ENCODE peak calls at places on chromosomes 5 and 9, in ten cellular contexts. One of them, this sample, is unnamed.

GRCh38 chr5:139271201-139272027 is 22.1 kb upstream of the MATR3 start:
- DNase-seq in CD4-positive, alpha-beta T cell: no peak
- DNase-seq in esophagus squamous epithelium: no peak
- DNase-seq in HCT116: no peak
- DNase-seq in tibial nerve: no peak
- DNase-seq in tibial artery: no peak
- DNase-seq in RWPE2: no peak
- DNase-seq in testis: no peak
- DNase-seq in IMR-90: peak; percentile 94
- DNase-seq in mammary epithelial cell: peak; percentile 72
- DNase-seq in this sample: no peak

GRCh38 chr9:136512651-136513066 is 29.8 kb upstream of the SEC16A start:
- DNase-seq in CD4-positive, alpha-beta T cell: peak; percentile 27
- DNase-seq in esophagus squamous epithelium: no peak
- DNase-seq in HCT116: no peak
- DNase-seq in tibial nerve: no peak
- DNase-seq in tibial artery: no peak
- DNase-seq in RWPE2: no peak
- DNase-seq in testis: no peak
- DNase-seq in IMR-90: no peak
- DNase-seq in mammary epithelial cell: no peak
- DNase-seq in this sample: no peak

GRCh38 chr5:136018814-136019777 is 9.7 kb upstream of the TGFBI start:
- DNase-seq in CD4-positive, alpha-beta T cell: no peak
- DNase-seq in esophagus squamous epithelium: no peak
- DNase-seq in HCT116: no peak
- DNase-seq in tibial nerve: peak; percentile 94
- DNase-seq in tibial artery: no peak
- DNase-seq in RWPE2: no peak
- DNase-seq in testis: peak; percentile 49
- DNase-seq in IMR-90: peak; percentile 99
- DNase-seq in mammary epithelial cell: peak; percentile 41
- DNase-seq in this sample: no peak

GRCh38 chr5:33170414-33170813 is 270.4 kb upstream of the TARS1 start:
- DNase-seq in CD4-positive, alpha-beta T cell: no peak
- DNase-seq in esophagus squamous epithelium: no peak
- DNase-seq in HCT116: no peak
- DNase-seq in tibial nerve: no peak
- DNase-seq in tibial artery: no peak
- DNase-seq in RWPE2: no peak
- DNase-seq in testis: no peak
- DNase-seq in IMR-90: no peak
- DNase-seq in mammary epithelial cell: no peak
- DNase-seq in this sample: no peak

GRCh38 chr9:129665008-129665771 is at the start of gene PRRX2:
- DNase-seq in CD4-positive, alpha-beta T cell: no peak
- DNase-seq in esophagus squamous epithelium: no peak
- DNase-seq in HCT116: no peak
- DNase-seq in tibial nerve: no peak
- DNase-seq in tibial artery: peak; percentile 81
- DNase-seq in RWPE2: no peak
- DNase-seq in testis: peak; percentile 35
- DNase-seq in IMR-90: peak; percentile 43
- DNase-seq in mammary epithelial cell: no peak
- DNase-seq in this sample: no peak

GRCh38 chr9:104118916-104119315 is 24.8 kb downstream of the SMC2 start:
- DNase-seq in CD4-positive, alpha-beta T cell: no peak
- DNase-seq in esophagus squamous epithelium: no peak
- DNase-seq in HCT116: no peak
- DNase-seq in tibial nerve: no peak
- DNase-seq in tibial artery: no peak
- DNase-seq in RWPE2: no peak
- DNase-seq in testis: no peak
- DNase-seq in IMR-90: no peak
- DNase-seq in mammary epithelial cell: no peak
- DNase-seq in this sample: no peak

GRCh38 chr5:68698025-68698940 is 395.5 kb upstream of the SLC30A5 start:
- DNase-seq in CD4-positive, alpha-beta T cell: no peak
- DNase-seq in esophagus squamous epithelium: no peak
- DNase-seq in HCT116: no peak
- DNase-seq in tibial nerve: no peak
- DNase-seq in tibial artery: no peak
- DNase-seq in RWPE2: no peak
- DNase-seq in testis: no peak
- DNase-seq in IMR-90: no peak
- DNase-seq in mammary epithelial cell: no peak
- DNase-seq in this sample: no peak

GRCh38 chr9:4137755-4138154 is 162.1 kb downstream of the GLIS3 start:
- DNase-seq in CD4-positive, alpha-beta T cell: no peak
- DNase-seq in esophagus squamous epithelium: no peak
- DNase-seq in HCT116: no peak
- DNase-seq in tibial nerve: no peak
- DNase-seq in tibial artery: no peak
- DNase-seq in RWPE2: no peak
- DNase-seq in testis: no peak
- DNase-seq in IMR-90: peak; percentile 87
- DNase-seq in mammary epithelial cell: peak; percentile 56
- DNase-seq in this sample: no peak

DNA sequence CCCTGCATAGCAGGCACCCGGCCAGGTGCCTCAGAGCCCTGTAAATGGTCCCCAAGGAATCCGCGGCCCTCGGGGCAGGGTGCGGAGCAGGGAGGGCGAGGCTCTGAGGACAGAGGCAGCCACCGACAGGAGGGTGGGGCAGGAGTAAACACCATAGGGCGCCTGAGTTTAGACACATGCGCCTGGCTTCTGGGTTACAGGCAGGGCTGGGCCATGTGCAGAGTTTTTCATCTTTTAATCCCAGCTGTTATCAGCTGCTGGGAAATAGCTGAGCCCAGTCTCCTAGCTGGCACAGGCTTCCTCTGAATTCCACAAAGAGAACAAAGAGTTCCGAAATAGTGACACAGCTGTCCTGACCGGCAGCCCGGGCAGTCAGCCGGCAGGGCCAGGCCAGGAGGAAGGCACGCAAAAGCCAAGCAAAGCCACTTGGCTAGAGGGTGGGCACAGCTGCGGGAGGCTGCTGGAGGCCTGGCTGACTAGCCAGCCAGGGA is 98.9 kb upstream of the PHYKPL start:
- DNase-seq in CD4-positive, alpha-beta T cell: no peak
- DNase-seq in esophagus squamous epithelium: no peak
- DNase-seq in HCT116: no peak
- DNase-seq in tibial nerve: peak; percentile 19
- DNase-seq in tibial artery: no peak
- DNase-seq in RWPE2: peak; percentile 51
- DNase-seq in testis: peak; percentile 71
- DNase-seq in IMR-90: no peak
- DNase-seq in mammary epithelial cell: no peak
- DNase-seq in this sample: no peak
- H3K9me3 ChIP-seq in CD4-positive, alpha-beta T cell: no peaks in the 10 kb centered on the region
- H3K9me3 ChIP-seq in esophagus squamous epithelium: no peaks in the 10 kb centered on the region
- H3K9me3 ChIP-seq in HCT116: no peaks in the 10 kb centered on the region
- H3K9me3 ChIP-seq in tibial nerve: no peaks in the 10 kb centered on the region
- H3K9me3 ChIP-seq in tibial artery: no peaks in the 10 kb centered on the region
- H3K9me3 ChIP-seq in RWPE2: no peaks in the 10 kb centered on the region
- H3K9me3 ChIP-seq in testis: no peaks in the 10 kb centered on the region
- H3K9me3 ChIP-seq in IMR-90: peaks cover 12% of the 10 kb centered on the region
- H3K9me3 ChIP-seq in mammary epithelial cell: peaks cover 27% of the 10 kb centered on the region
- H3K9me3 ChIP-seq in this sample: no peaks in the 10 kb centered on the region

DNA sequence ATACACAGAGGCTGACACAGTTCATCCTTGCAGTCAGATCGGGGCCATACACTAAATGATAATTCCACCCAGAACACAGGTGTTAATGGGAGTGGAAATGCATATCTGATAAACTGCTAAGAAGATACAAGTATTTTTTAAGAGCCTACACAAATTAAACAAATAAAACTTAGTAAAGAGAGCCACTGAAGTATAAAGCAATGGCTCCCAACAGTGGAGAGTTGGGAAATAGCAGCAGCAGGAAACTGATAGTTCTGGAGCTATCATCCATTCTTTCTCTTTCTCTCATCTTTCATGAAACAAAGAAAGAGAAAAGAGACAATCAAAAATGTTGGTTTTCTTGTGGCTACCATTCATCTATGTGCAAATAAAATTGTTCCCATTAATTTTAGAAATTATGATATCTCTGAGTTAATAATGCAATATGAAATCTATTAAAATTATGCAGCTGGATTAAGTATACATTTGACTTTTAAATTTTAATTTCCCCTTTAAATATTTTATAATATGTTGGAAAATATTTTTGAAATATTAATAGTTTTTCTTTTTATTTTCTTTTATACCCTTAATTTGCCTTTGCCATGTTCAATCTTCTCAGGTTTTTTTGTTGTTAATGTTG is 120.8 kb downstream of the EMB start:
- DNase-seq in CD4-positive, alpha-beta T cell: no peak
- DNase-seq in esophagus squamous epithelium: no peak
- DNase-seq in HCT116: peak; percentile 6
- DNase-seq in tibial nerve: no peak
- DNase-seq in tibial artery: no peak
- DNase-seq in RWPE2: no peak
- DNase-seq in testis: no peak
- DNase-seq in IMR-90: no peak
- DNase-seq in mammary epithelial cell: no peak
- DNase-seq in this sample: no peak
- H3K9me3 ChIP-seq in CD4-positive, alpha-beta T cell: no peaks in the 10 kb centered on the region
- H3K9me3 ChIP-seq in esophagus squamous epithelium: no peaks in the 10 kb centered on the region
- H3K9me3 ChIP-seq in HCT116: no peaks in the 10 kb centered on the region
- H3K9me3 ChIP-seq in tibial nerve: no peaks in the 10 kb centered on the region
- H3K9me3 ChIP-seq in tibial artery: no peaks in the 10 kb centered on the region
- H3K9me3 ChIP-seq in RWPE2: no peaks in the 10 kb centered on the region
- H3K9me3 ChIP-seq in testis: no peaks in the 10 kb centered on the region
- H3K9me3 ChIP-seq in IMR-90: no peaks in the 10 kb centered on the region
- H3K9me3 ChIP-seq in mammary epithelial cell: no peaks in the 10 kb centered on the region
- H3K9me3 ChIP-seq in this sample: no peaks in the 10 kb centered on the region

GRCh38 chr9:100052375-100052774 is 46.4 kb downstream of the ERP44 start:
- DNase-seq in CD4-positive, alpha-beta T cell: no peak
- DNase-seq in esophagus squamous epithelium: no peak
- DNase-seq in HCT116: no peak
- DNase-seq in tibial nerve: no peak
- DNase-seq in tibial artery: no peak
- DNase-seq in RWPE2: no peak
- DNase-seq in testis: no peak
- DNase-seq in IMR-90: no peak
- DNase-seq in mammary epithelial cell: no peak
- DNase-seq in this sample: no peak

GRCh38 chr9:100058699-100059579 is 39.9 kb downstream of the ERP44 start:
- DNase-seq in CD4-positive, alpha-beta T cell: no peak
- DNase-seq in esophagus squamous epithelium: no peak
- DNase-seq in HCT116: no peak
- DNase-seq in tibial nerve: no peak
- DNase-seq in tibial artery: no peak
- DNase-seq in RWPE2: no peak
- DNase-seq in testis: no peak
- DNase-seq in IMR-90: no peak
- DNase-seq in mammary epithelial cell: no peak
- DNase-seq in this sample: no peak

GRCh38 chr9:100063185-100063584 is 35.6 kb downstream of the ERP44 start:
- DNase-seq in CD4-positive, alpha-beta T cell: no peak
- DNase-seq in esophagus squamous epithelium: no peak
- DNase-seq in HCT116: no peak
- DNase-seq in tibial nerve: no peak
- DNase-seq in tibial artery: no peak
- DNase-seq in RWPE2: no peak
- DNase-seq in testis: no peak
- DNase-seq in IMR-90: peak; percentile 20
- DNase-seq in mammary epithelial cell: no peak
- DNase-seq in this sample: no peak

GRCh38 chr9:100057624-100058023 is 41.2 kb downstream of the ERP44 start:
- DNase-seq in CD4-positive, alpha-beta T cell: no peak
- DNase-seq in esophagus squamous epithelium: no peak
- DNase-seq in HCT116: no peak
- DNase-seq in tibial nerve: no peak
- DNase-seq in tibial artery: no peak
- DNase-seq in RWPE2: no peak
- DNase-seq in testis: no peak
- DNase-seq in IMR-90: no peak
- DNase-seq in mammary epithelial cell: no peak
- DNase-seq in this sample: no peak
- H3K9me3 ChIP-seq in CD4-positive, alpha-beta T cell: no peaks in the 10 kb centered on the region
- H3K9me3 ChIP-seq in esophagus squamous epithelium: no peaks in the 10 kb centered on the region
- H3K9me3 ChIP-seq in HCT116: no peaks in the 10 kb centered on the region
- H3K9me3 ChIP-seq in tibial nerve: no peaks in the 10 kb centered on the region
- H3K9me3 ChIP-seq in tibial artery: no peaks in the 10 kb centered on the region
- H3K9me3 ChIP-seq in RWPE2: no peaks in the 10 kb centered on the region
- H3K9me3 ChIP-seq in testis: no peaks in the 10 kb centered on the region
- H3K9me3 ChIP-seq in IMR-90: no peaks in the 10 kb centered on the region
- H3K9me3 ChIP-seq in mammary epithelial cell: no peaks in the 10 kb centered on the region
- H3K9me3 ChIP-seq in this sample: no peaks in the 10 kb centered on the region

GRCh38 chr5:158261669-158262367 is 402.9 kb upstream of the CLINT1 start:
- DNase-seq in CD4-positive, alpha-beta T cell: no peak
- DNase-seq in esophagus squamous epithelium: no peak
- DNase-seq in HCT116: no peak
- DNase-seq in tibial nerve: no peak
- DNase-seq in tibial artery: no peak
- DNase-seq in RWPE2: no peak
- DNase-seq in testis: no peak
- DNase-seq in IMR-90: no peak
- DNase-seq in mammary epithelial cell: peak; percentile 2
- DNase-seq in this sample: no peak

GRCh38 chr5:158268286-158268685 is 409.3 kb upstream of the CLINT1 start:
- DNase-seq in CD4-positive, alpha-beta T cell: no peak
- DNase-seq in esophagus squamous epithelium: no peak
- DNase-seq in HCT116: no peak
- DNase-seq in tibial nerve: no peak
- DNase-seq in tibial artery: no peak
- DNase-seq in RWPE2: no peak
- DNase-seq in testis: no peak
- DNase-seq in IMR-90: no peak
- DNase-seq in mammary epithelial cell: no peak
- DNase-seq in this sample: no peak

GRCh38 chr5:158267228-158267627 is 408.3 kb upstream of the CLINT1 start:
- DNase-seq in CD4-positive, alpha-beta T cell: no peak
- DNase-seq in esophagus squamous epithelium: no peak
- DNase-seq in HCT116: no peak
- DNase-seq in tibial nerve: no peak
- DNase-seq in tibial artery: no peak
- DNase-seq in RWPE2: no peak
- DNase-seq in testis: no peak
- DNase-seq in IMR-90: no peak
- DNase-seq in mammary epithelial cell: no peak
- DNase-seq in this sample: no peak

GRCh38 chr5:158264264-158264663 is 405.3 kb upstream of the CLINT1 start:
- DNase-seq in CD4-positive, alpha-beta T cell: no peak
- DNase-seq in esophagus squamous epithelium: no peak
- DNase-seq in HCT116: no peak
- DNase-seq in tibial nerve: no peak
- DNase-seq in tibial artery: no peak
- DNase-seq in RWPE2: no peak
- DNase-seq in testis: no peak
- DNase-seq in IMR-90: no peak
- DNase-seq in mammary epithelial cell: no peak
- DNase-seq in this sample: no peak

DNA sequence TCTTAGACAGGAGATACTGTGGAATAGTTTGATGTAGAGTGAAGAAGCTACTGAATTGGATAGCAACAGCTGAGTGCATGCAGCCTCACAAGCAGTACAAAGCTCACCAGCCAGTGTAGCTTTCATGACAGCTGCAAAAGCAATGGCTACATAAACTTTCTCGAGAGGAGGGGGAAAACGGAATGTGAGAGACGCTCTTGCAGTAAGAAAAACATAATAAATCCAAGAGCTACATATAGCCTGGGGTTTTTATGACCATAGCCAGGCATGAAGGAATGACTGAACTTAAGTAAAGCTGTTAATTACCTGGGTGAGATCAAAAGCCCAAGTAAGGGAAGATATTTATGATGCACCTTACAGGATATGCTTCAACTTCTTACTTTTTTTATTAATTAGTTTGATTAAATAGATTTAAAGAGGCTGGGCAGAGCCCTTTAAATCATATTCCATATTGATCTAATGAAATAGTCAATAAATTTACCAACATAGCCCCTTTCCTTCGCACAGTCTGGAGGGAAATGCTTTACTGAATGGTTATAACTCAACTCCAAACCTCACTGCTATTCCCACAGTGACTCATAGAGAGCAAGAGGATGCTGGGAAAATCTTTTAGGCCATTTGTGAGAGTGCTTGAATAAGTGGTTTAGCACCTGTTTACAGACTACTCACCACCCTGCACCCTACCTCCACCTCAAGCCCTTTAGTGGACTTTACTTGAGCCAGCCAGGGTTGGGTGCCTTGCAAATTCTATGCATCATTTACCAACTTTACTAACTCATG is 407.2 kb upstream of the CLINT1 start:
- DNase-seq in CD4-positive, alpha-beta T cell: no peak
- DNase-seq in esophagus squamous epithelium: no peak
- DNase-seq in HCT116: no peak
- DNase-seq in tibial nerve: no peak
- DNase-seq in tibial artery: no peak
- DNase-seq in RWPE2: no peak
- DNase-seq in testis: no peak
- DNase-seq in IMR-90: no peak
- DNase-seq in mammary epithelial cell: no peak
- DNase-seq in this sample: no peak
- H3K9me3 ChIP-seq in CD4-positive, alpha-beta T cell: peaks cover 6% of the 10 kb centered on the region
- H3K9me3 ChIP-seq in esophagus squamous epithelium: no peaks in the 10 kb centered on the region
- H3K9me3 ChIP-seq in HCT116: no peaks in the 10 kb centered on the region
- H3K9me3 ChIP-seq in tibial nerve: no peaks in the 10 kb centered on the region
- H3K9me3 ChIP-seq in tibial artery: no peaks in the 10 kb centered on the region
- H3K9me3 ChIP-seq in RWPE2: peaks cover 2% of the 10 kb centered on the region
- H3K9me3 ChIP-seq in testis: no peaks in the 10 kb centered on the region
- H3K9me3 ChIP-seq in IMR-90: no peaks in the 10 kb centered on the region
- H3K9me3 ChIP-seq in mammary epithelial cell: no peaks in the 10 kb centered on the region
- H3K9me3 ChIP-seq in this sample: no peaks in the 10 kb centered on the region